ENCODE peak calls at places on chromosome 17, in seven cellular contexts. One of them, this sample, is unnamed.

GRCh38 chr17:32283745-32284207 is 18.1 kb downstream of the RHBDL3 start:
- DNase-seq in GM12864: no peak
- DNase-seq in left ventricle myocardium inferior: no peak
- DNase-seq in heart left ventricle: no peak
- DNase-seq in brain microvascular endothelial cell: peak; percentile 24
- DNase-seq in stomach: no peak
- DNase-seq in AG04450: no peak
- DNase-seq in this sample: no peak

GRCh38 chr17:47862621-47863440 is 11.9 kb upstream of the SP6 start:
- DNase-seq in heart left ventricle: no peak
- DNase-seq in left ventricle myocardium inferior: no peak
- DNase-seq in AG04450: peak; percentile 68
- DNase-seq in brain microvascular endothelial cell: peak; percentile 67
- DNase-seq in stomach: no peak
- DNase-seq in GM12864: no peak
- DNase-seq in this sample: peak; percentile 57

GRCh38 chr17:74803971-74804370 is 27.8 kb upstream of the NAT9 start:
- DNase-seq in GM12864: no peak
- DNase-seq in heart left ventricle: no peak
- DNase-seq in stomach: no peak
- DNase-seq in AG04450: no peak
- DNase-seq in brain microvascular endothelial cell: no peak
- DNase-seq in left ventricle myocardium inferior: no peak
- DNase-seq in this sample: no peak

GRCh38 chr17:1124896-1125774 is 54.6 kb downstream of the ABR start:
- DNase-seq in brain microvascular endothelial cell: no peak
- DNase-seq in AG04450: no peak
- DNase-seq in heart left ventricle: no peak
- DNase-seq in left ventricle myocardium inferior: no peak
- DNase-seq in GM12864: no peak
- DNase-seq in stomach: no peak
- DNase-seq in this sample: no peak

GRCh38 chr17:50328360-50328759 is 17.6 kb upstream of the XYLT2 start:
- DNase-seq in AG04450: no peak
- DNase-seq in heart left ventricle: no peak
- DNase-seq in brain microvascular endothelial cell: no peak
- DNase-seq in left ventricle myocardium inferior: no peak
- DNase-seq in stomach: no peak
- DNase-seq in GM12864: no peak
- DNase-seq in this sample: peak; percentile 27

GRCh38 chr17:33875973-33876372 is 379.1 kb upstream of the CCL2 start:
- DNase-seq in stomach: no peak
- DNase-seq in left ventricle myocardium inferior: no peak
- DNase-seq in brain microvascular endothelial cell: no peak
- DNase-seq in GM12864: no peak
- DNase-seq in AG04450: no peak
- DNase-seq in heart left ventricle: no peak
- DNase-seq in this sample: no peak

GRCh38 chr17:7703584-7704574 is 1.1 kb upstream of the EFNB3 start:
- DNase-seq in GM12864: no peak
- DNase-seq in left ventricle myocardium inferior: no peak
- DNase-seq in heart left ventricle: peak; percentile 30
- DNase-seq in stomach: peak; percentile 29
- DNase-seq in brain microvascular endothelial cell: peak; percentile 38
- DNase-seq in AG04450: no peak
- DNase-seq in this sample: peak; percentile 56

GRCh38 chr17:43536236-43537088 is 9.7 kb downstream of the ETV4 start:
- DNase-seq in stomach: no peak
- DNase-seq in left ventricle myocardium inferior: no peak
- DNase-seq in heart left ventricle: no peak
- DNase-seq in brain microvascular endothelial cell: peak; percentile 65
- DNase-seq in AG04450: no peak
- DNase-seq in GM12864: no peak
- DNase-seq in this sample: peak; percentile 70

GRCh38 chr17:75799402-75799801 is 14.8 kb downstream of the UNK start:
- DNase-seq in AG04450: no peak
- DNase-seq in left ventricle myocardium inferior: no peak
- DNase-seq in brain microvascular endothelial cell: no peak
- DNase-seq in stomach: no peak
- DNase-seq in heart left ventricle: no peak
- DNase-seq in GM12864: no peak
- DNase-seq in this sample: no peak

GRCh38 chr17:72150632-72151460 is 30.0 kb downstream of the SOX9 start:
- DNase-seq in brain microvascular endothelial cell: no peak
- DNase-seq in GM12864: no peak
- DNase-seq in left ventricle myocardium inferior: no peak
- DNase-seq in heart left ventricle: no peak
- DNase-seq in stomach: no peak
- DNase-seq in AG04450: no peak
- DNase-seq in this sample: no peak

GRCh38 chr17:75521951-75522727 is 3.4 kb upstream of the LLGL2 start:
- DNase-seq in left ventricle myocardium inferior: no peak
- DNase-seq in GM12864: no peak
- DNase-seq in AG04450: no peak
- DNase-seq in stomach: no peak
- DNase-seq in heart left ventricle: no peak
- DNase-seq in brain microvascular endothelial cell: no peak
- DNase-seq in this sample: no peak

GRCh38 chr17:74769266-74769855 is 6.8 kb downstream of the NAT9 start:
- DNase-seq in left ventricle myocardium inferior: no peak
- DNase-seq in heart left ventricle: no peak
- DNase-seq in GM12864: no peak
- DNase-seq in brain microvascular endothelial cell: no peak
- DNase-seq in stomach: no peak
- DNase-seq in AG04450: no peak
- DNase-seq in this sample: no peak

GRCh38 chr17:57397402-57397801 is 141.1 kb downstream of the MSI2 start:
- DNase-seq in stomach: no peak
- DNase-seq in brain microvascular endothelial cell: no peak
- DNase-seq in AG04450: no peak
- DNase-seq in GM12864: no peak
- DNase-seq in heart left ventricle: no peak
- DNase-seq in left ventricle myocardium inferior: no peak
- DNase-seq in this sample: no peak

GRCh38 chr17:72414967-72415853 is 294.4 kb downstream of the SOX9 start:
- DNase-seq in heart left ventricle: no peak
- DNase-seq in AG04450: no peak
- DNase-seq in brain microvascular endothelial cell: no peak
- DNase-seq in stomach: no peak
- DNase-seq in left ventricle myocardium inferior: no peak
- DNase-seq in GM12864: no peak
- DNase-seq in this sample: no peak

DNA sequence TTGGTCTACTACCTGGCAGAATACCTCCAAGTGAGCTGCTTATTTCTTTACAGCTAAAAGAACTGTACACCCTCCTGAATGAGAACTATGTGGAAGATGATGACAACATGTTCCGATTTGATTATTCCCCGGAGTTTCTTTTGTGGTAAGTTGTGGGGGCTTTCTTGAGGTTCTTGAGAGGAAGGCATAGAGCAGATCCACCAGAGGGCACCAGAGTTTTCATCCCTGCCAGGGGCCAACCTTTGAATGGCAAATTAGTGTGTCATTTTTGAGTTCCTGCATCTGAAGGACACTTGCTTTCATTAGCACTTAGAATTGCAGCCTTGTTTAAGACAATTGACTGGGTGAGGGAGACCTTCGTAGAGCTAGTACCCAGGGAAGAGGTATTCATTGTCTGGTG is 35.0 kb downstream of the NMT1 start:
- DNase-seq in brain microvascular endothelial cell: peak; percentile 29
- DNase-seq in AG04450: no peak
- DNase-seq in heart left ventricle: no peak
- DNase-seq in stomach: no peak
- DNase-seq in left ventricle myocardium inferior: no peak
- DNase-seq in GM12864: no peak
- DNase-seq in this sample: peak; percentile 35
- TF ChIP-seq CTCF in brain microvascular endothelial cell: peak; percentile 75
- TF ChIP-seq CTCF in AG04450: peak; percentile 73
- TF ChIP-seq CTCF in heart left ventricle: peak; percentile 55
- TF ChIP-seq CTCF in stomach: peak; percentile 21
- TF ChIP-seq CTCF in left ventricle myocardium inferior: peak; percentile 62
- TF ChIP-seq CTCF in GM12864: peak; percentile 60
- TF ChIP-seq CTCF in this sample: peak; percentile 74

GRCh38 chr17:40726919-40727318 is 23.4 kb upstream of the KRT24 start:
- DNase-seq in GM12864: no peak
- DNase-seq in brain microvascular endothelial cell: no peak
- DNase-seq in left ventricle myocardium inferior: no peak
- DNase-seq in stomach: no peak
- DNase-seq in AG04450: no peak
- DNase-seq in heart left ventricle: no peak
- DNase-seq in this sample: peak; percentile 7
- TF ChIP-seq CTCF in GM12864: peak; percentile 28
- TF ChIP-seq CTCF in brain microvascular endothelial cell: peak; percentile 38
- TF ChIP-seq CTCF in left ventricle myocardium inferior: peak; percentile 36
- TF ChIP-seq CTCF in stomach: no peak
- TF ChIP-seq CTCF in AG04450: peak; percentile 36
- TF ChIP-seq CTCF in heart left ventricle: peak; percentile 33
- TF ChIP-seq CTCF in this sample: peak; percentile 27

DNA sequence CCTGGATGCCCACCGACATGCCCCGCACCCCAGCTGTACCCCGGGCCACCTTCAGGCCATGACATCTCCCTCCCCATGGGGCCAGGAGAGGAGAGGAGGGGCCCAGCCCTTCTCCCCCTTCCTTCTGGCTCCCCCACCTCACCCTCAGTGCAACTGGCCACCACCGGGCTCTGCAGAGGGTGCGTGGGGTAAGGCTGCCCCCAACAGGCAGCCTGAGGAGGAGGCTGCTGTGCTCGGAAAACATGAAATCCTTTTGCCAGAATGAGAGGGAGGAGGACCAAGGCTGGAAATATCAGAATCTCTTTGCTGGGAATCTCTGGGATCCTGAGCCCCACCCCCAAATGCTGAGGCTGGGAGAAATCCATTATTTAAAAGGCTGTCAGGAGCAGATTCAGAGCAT is 68.4 kb downstream of the CCT6B start:
- DNase-seq in heart left ventricle: no peak
- DNase-seq in stomach: no peak
- DNase-seq in AG04450: no peak
- DNase-seq in GM12864: no peak
- DNase-seq in left ventricle myocardium inferior: no peak
- DNase-seq in brain microvascular endothelial cell: no peak
- DNase-seq in this sample: no peak
- TF ChIP-seq CTCF in heart left ventricle: peak; percentile 57
- TF ChIP-seq CTCF in stomach: no peak
- TF ChIP-seq CTCF in AG04450: peak; percentile 21
- TF ChIP-seq CTCF in GM12864: peak; percentile 51
- TF ChIP-seq CTCF in left ventricle myocardium inferior: peak; percentile 55
- TF ChIP-seq CTCF in brain microvascular endothelial cell: peak; percentile 33
- TF ChIP-seq CTCF in this sample: peak; percentile 17

GRCh38 chr17:3723556-3724372 is at the start of gene HASPIN:
- DNase-seq in GM12864: peak; percentile 71
- DNase-seq in AG04450: peak; percentile 62
- DNase-seq in stomach: peak; percentile 93
- DNase-seq in heart left ventricle: peak; percentile 91
- DNase-seq in left ventricle myocardium inferior: peak; percentile 90
- DNase-seq in brain microvascular endothelial cell: peak; percentile 56
- DNase-seq in this sample: peak; percentile 88

GRCh38 chr17:3727041-3727440 is 3.3 kb downstream of the HASPIN start:
- DNase-seq in brain microvascular endothelial cell: no peak
- DNase-seq in stomach: no peak
- DNase-seq in AG04450: no peak
- DNase-seq in GM12864: no peak
- DNase-seq in heart left ventricle: no peak
- DNase-seq in left ventricle myocardium inferior: no peak
- DNase-seq in this sample: no peak

GRCh38 chr17:3724373-3725077 is 822 bp downstream of the HASPIN start:
- DNase-seq in stomach: no peak
- DNase-seq in AG04450: no peak
- DNase-seq in left ventricle myocardium inferior: no peak
- DNase-seq in heart left ventricle: no peak
- DNase-seq in GM12864: no peak
- DNase-seq in brain microvascular endothelial cell: no peak
- DNase-seq in this sample: no peak

GRCh38 chr17:3722716-3723115 is 987 bp upstream of the HASPIN start:
- DNase-seq in brain microvascular endothelial cell: no peak
- DNase-seq in GM12864: no peak
- DNase-seq in heart left ventricle: no peak
- DNase-seq in left ventricle myocardium inferior: no peak
- DNase-seq in AG04450: no peak
- DNase-seq in stomach: no peak
- DNase-seq in this sample: no peak

DNA sequence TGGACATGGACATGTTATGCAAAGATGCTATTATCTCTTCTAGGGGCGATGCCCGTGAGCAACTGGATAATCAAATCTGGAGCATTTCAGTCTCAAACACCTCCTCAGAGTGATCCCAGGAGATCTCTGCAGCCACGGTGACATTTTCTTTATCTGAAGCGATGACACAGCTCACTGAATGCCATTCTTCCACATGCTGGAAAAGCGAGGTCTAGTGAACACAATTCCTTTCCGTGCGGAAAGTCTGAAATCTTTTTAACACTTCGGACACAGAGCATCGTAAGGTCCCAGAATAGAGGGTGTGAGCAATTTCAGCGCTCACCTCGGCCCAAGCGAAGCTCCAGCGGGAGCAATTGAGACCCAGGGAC is 531 bp upstream of the HASPIN start:
- DNase-seq in stomach: no peak
- DNase-seq in AG04450: no peak
- DNase-seq in brain microvascular endothelial cell: no peak
- DNase-seq in left ventricle myocardium inferior: no peak
- DNase-seq in heart left ventricle: no peak
- DNase-seq in GM12864: no peak
- DNase-seq in this sample: no peak
- TF ChIP-seq CTCF in stomach: no peak
- TF ChIP-seq CTCF in AG04450: no peak
- TF ChIP-seq CTCF in brain microvascular endothelial cell: no peak
- TF ChIP-seq CTCF in left ventricle myocardium inferior: no peak
- TF ChIP-seq CTCF in heart left ventricle: no peak
- TF ChIP-seq CTCF in GM12864: no peak
- TF ChIP-seq CTCF in this sample: no peak

DNA sequence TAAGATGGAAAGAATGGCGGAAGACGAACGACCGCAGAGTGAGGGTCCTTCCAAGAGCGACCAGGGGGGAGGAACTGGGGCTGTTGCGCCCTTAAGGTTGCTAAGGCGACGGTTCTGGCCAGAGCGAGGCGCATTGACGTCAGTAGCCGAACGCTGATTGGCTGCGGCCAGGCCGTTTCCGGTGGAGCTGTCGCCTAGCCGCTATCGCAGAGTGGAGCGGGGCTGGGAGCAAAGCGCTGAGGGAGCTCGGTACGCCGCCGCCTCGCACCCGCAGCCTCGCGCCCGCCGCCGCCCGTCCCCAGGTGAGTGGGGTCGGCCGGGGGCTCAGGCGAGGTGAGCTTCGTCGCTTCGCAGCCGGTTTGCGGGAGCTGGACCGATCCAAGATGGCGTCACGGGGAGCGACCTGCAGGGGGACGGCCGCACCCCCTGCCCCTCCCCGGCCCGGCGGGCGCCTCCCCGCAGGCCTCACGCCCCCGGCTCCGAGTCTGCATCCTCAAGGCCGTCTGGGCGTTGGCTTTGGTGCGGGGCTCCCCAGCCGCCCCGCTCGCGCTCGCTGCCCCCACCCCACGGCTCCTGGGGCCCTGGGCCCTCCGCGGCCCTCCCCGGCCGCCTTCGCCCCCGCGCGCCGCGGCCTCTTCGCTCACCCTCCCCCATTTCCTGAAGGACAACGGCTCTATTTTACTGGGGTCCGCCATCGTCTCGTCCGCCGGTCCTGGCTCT is at the start of gene PRKAR1A:
- DNase-seq in heart left ventricle: peak; percentile 97
- DNase-seq in GM12864: peak; percentile 72
- DNase-seq in left ventricle myocardium inferior: peak; percentile 95
- DNase-seq in brain microvascular endothelial cell: peak; percentile 91
- DNase-seq in stomach: peak; percentile 95
- DNase-seq in AG04450: peak; percentile 81
- DNase-seq in this sample: peak; percentile 95
- TF ChIP-seq CTCF in heart left ventricle: peak; percentile 26
- TF ChIP-seq CTCF in GM12864: no peak
- TF ChIP-seq CTCF in left ventricle myocardium inferior: peak; percentile 32
- TF ChIP-seq CTCF in brain microvascular endothelial cell: no peak
- TF ChIP-seq CTCF in stomach: no peak
- TF ChIP-seq CTCF in AG04450: no peak
- TF ChIP-seq CTCF in this sample: no peak